ENCODE peak calls at places on chromosomes 11 and 22, in seven cellular contexts. X is astrocyte of the cerebellum, C is neural progenitor cell, B is cardiac muscle cell, E is mucosa of descending colon, T is dorsolateral prefrontal cortex, M is DND-41. F is an unnamed sample.

GRCh38 chr22:47232753-47233152 is 470.3 kb downstream of the TBC1D22A start:
- DNase-seq in B (no peak), M (no peak), X (no peak), T (no peak), C (no peak), E (no peak), F (no peak)

GRCh38 chr11:57434640-57435546 is 8.0 kb upstream of the SLC43A3 start:
- DNase-seq in B (peak), C (no peak), M (no peak), T (no peak), E (no peak), X (peak), F (no peak)

GRCh38 chr11:723120-723883 is 17.3 kb downstream of the EPS8L2 start:
- DNase-seq in E (no peak), C (peak), T (no peak), X (peak), B (peak), M (peak), F (peak)

GRCh38 chr22:37633082-37633692 is 6.3 kb upstream of the SH3BP1 start:
- DNase-seq in B (peak), C (no peak), T (no peak), M (no peak), X (no peak), E (no peak), F (peak)

GRCh38 chr11:125886997-125887372 is 483 bp upstream of the HYLS1 start:
- DNase-seq in T (no peak), E (peak), M (peak), B (peak), C (no peak), X (no peak), F (peak)

GRCh38 chr11:78940500-78941225 is 366.0 kb upstream of the NARS2 start:
- DNase-seq in C (peak), X (no peak), M (no peak), E (no peak), B (no peak), T (no peak), F (no peak)

GRCh38 chr11:108817971-108818370 is 153.1 kb downstream of the DDX10 start:
- DNase-seq in T (no peak), E (no peak), B (no peak), M (no peak), X (no peak), C (no peak), F (no peak)

GRCh38 chr22:49812838-49813237 is 14.8 kb downstream of the BRD1 start:
- DNase-seq in B (peak), M (no peak), E (no peak), T (no peak), X (no peak), C (no peak), F (no peak)

GRCh38 chr11:6686006-6686405 is 2.9 kb upstream of the MRPL17 start:
- DNase-seq in B (no peak), C (no peak), X (no peak), T (no peak), M (no peak), E (no peak), F (no peak)

GRCh38 chr11:68803766-68804165 is 38.0 kb downstream of the CPT1A start:
- DNase-seq in E (no peak), B (no peak), C (no peak), X (no peak), M (no peak), T (no peak), F (no peak)

GRCh38 chr22:36826262-36826661 is 9.4 kb upstream of the PVALB start:
- DNase-seq in M (no peak), X (no peak), T (no peak), C (no peak), B (no peak), E (no peak), F (no peak)

GRCh38 chr11:69977951-69978350 is 100.2 kb upstream of the ANO1 start:
- DNase-seq in X (no peak), B (no peak), T (no peak), C (no peak), M (no peak), E (no peak), F (no peak)

GRCh38 chr11:30258679-30259078 is 27.9 kb downstream of the FSHB start:
- DNase-seq in B (no peak), E (no peak), X (peak), C (no peak), T (no peak), M (no peak), F (no peak)

GRCh38 chr11:6618117-6619020 is 853 bp downstream of the TPP1 start:
- DNase-seq in M (no peak), X (peak), C (no peak), B (peak), T (no peak), E (peak), F (peak)

GRCh38 chr11:68593441-68593840 is 90.9 kb upstream of the GAL start:
- DNase-seq in T (no peak), B (no peak), M (no peak), E (no peak), C (no peak), X (no peak), F (no peak)

GRCh38 chr11:108873305-108873704 is 208.4 kb downstream of the DDX10 start:
- DNase-seq in M (no peak), B (peak), X (no peak), E (no peak), T (no peak), C (no peak), F (no peak)

GRCh38 chr11:107619926-107620325 is 29.0 kb downstream of the ELMOD1 start:
- DNase-seq in M (no peak), E (no peak), C (no peak), X (peak), T (no peak), B (no peak), F (no peak)

GRCh38 chr11:71451596-71452353 is 1.2 kb upstream of the NADSYN1 start:
- DNase-seq in X (no peak), B (no peak), E (peak), M (peak), C (peak), T (no peak), F (peak)

GRCh38 chr11:32939046-32939445 is 46.4 kb downstream of the QSER1 start:
- DNase-seq in C (no peak), T (no peak), B (no peak), M (no peak), E (no peak), X (no peak), F (peak)

GRCh38 chr11:115618428-115618827 is 114.2 kb upstream of the CADM1 start:
- DNase-seq in X (no peak), C (no peak), M (no peak), T (no peak), E (no peak), B (peak), F (no peak)

GRCh38 chr11:116540019-116540418 is 232.8 kb downstream of the BUD13 start:
- DNase-seq in E (no peak), T (no peak), B (no peak), X (no peak), M (no peak), C (no peak), F (no peak)

GRCh38 chr22:36816635-36817428 is at the start of gene PVALB:
- DNase-seq in X (no peak), B (peak), M (no peak), E (no peak), T (no peak), C (peak), F (no peak)

GRCh38 chr11:132586801-132587200 is 945.5 kb downstream of the OPCML start:
- DNase-seq in C (no peak), T (no peak), E (no peak), X (peak), M (no peak), B (peak), F (no peak)

GRCh38 chr11:16775604-16776283 is 37.3 kb downstream of the C11orf58 start:
- DNase-seq in T (no peak), B (no peak), X (no peak), C (no peak), E (no peak), M (no peak), F (no peak)

GRCh38 chr11:66335531-66336233 is 552 bp downstream of the RIN1 start:
- DNase-seq in T (no peak), C (peak), B (peak), E (peak), X (no peak), M (no peak), F (no peak)

GRCh38 chr11:17389205-17389956 is 922 bp upstream of the KCNJ11 start:
- DNase-seq in M (peak), X (no peak), B (peak), E (peak), C (peak), T (peak), F (peak)

DNA sequence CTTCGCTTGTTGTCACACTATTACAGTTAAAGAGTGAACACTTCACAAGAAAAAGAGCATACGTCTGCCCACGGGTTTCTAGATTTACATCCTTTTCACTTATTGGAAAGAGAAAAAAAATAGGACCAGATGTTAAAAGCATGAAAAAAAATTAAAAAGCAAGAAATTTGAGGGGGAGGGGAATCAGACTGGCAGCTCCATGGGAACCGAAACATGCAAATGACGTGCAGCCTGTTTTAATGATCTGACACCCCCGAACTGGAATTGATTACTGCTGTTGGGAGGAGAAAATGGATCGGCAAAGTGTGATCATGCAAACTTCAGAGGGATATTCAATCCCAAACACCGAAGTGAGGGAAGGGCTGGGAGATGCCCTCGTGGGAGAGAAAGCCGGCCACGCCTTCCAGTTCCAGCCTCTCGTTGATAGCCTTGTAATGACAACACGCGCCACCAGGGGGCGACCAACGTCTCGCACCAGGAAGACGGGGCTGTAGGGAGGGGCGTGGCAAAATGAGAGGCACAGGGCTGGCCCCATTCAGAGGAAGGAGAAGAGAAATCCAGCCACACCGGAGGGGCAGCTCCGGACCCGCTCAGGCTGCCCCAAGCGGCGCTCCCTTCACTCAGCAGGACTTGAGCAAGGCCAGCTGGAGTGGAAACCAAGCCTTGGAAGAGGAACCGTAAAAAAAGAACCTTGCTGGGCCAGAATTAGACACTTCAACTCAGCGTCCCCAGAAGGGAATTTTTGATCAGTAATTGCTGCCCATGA is 53.8 kb upstream of the SYT13 start:
- DNase-seq in M (peak), E (peak), B (peak), C (peak), T (peak), X (peak), F (peak)
- H3K4me3 ChIP-seq in M (no peak), E (no peak), B (no peak), C (no peak), T (peak), X (no peak), F (peak)

DNA sequence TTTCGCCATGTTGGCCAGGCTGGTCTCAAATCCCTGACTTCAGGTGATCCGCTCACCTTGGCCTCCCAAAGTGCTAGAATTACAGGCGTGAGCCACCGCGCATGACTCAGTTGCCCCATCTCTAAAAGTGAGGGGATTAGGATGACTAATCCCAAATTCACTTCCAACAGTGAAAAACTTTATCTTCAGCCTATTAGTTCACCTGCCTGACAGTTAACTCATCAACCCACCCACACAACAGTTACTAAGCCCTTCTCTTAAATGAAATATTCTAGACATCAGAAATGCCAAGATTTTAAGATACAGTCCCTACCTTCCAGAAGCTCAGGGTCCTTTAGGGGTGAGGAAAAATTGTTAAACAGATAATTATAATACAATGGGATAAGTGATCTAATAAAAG is 2.0 kb upstream of the ANKRD42 start:
- DNase-seq in E (no peak), B (no peak), M (no peak), T (no peak), C (no peak), X (no peak), F (no peak)
- TF ChIP-seq CTCF in E (no peak), B (no peak), M (no peak), T (no peak), C (no peak), X (no peak), F (no peak)

GRCh38 chr11:64752106-64752970 is 7.4 kb downstream of the PYGM start:
- DNase-seq in T (no peak), E (no peak), C (no peak), X (no peak), M (no peak), B (no peak), F (no peak)

GRCh38 chr11:64753019-64753379 is 6.8 kb downstream of the PYGM start:
- DNase-seq in B (no peak), E (no peak), C (no peak), X (no peak), T (no peak), M (no peak), F (no peak)

GRCh38 chr11:64751136-64751535 is 7.2 kb upstream of the RASGRP2 start:
- DNase-seq in B (no peak), X (no peak), C (no peak), E (no peak), M (no peak), T (no peak), F (no peak)

GRCh38 chr11:64750361-64751054 is 6.6 kb upstream of the RASGRP2 start:
- DNase-seq in T (no peak), E (no peak), X (no peak), B (no peak), M (no peak), C (no peak), F (no peak)

GRCh38 chr11:64751580-64751979 is 7.6 kb upstream of the RASGRP2 start:
- DNase-seq in T (no peak), M (no peak), B (no peak), C (no peak), X (no peak), E (no peak), F (no peak)
- H3K4me3 ChIP-seq in T (no peak), M (no peak), B (no peak), C (no peak), X (no peak), E (no peak), F (no peak)

DNA sequence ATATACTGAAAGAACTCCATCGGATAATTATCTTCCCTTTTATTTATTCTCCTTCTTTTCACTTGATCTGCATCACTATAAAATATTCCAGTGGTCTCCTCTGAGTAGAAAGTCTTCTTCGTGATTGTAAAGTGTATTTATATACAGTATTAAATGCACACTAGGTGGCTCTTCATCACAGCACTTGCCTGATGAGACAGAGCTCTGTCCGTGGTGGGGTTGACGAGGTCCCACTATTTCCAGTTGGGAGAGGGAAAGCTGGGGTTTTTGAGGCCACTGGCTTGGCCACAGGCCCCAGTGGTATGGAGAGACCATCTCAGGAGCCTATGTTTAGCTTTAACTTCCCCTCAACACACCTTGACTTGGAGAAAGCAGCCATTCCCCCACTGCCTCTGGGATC is 31.6 kb upstream of the ZBTB16 start:
- DNase-seq in M (no peak), C (no peak), E (no peak), B (peak), X (no peak), T (no peak), F (no peak)
- TF ChIP-seq CTCF in M (no peak), C (no peak), E (no peak), B (peak), X (peak), T (peak), F (no peak)

DNA sequence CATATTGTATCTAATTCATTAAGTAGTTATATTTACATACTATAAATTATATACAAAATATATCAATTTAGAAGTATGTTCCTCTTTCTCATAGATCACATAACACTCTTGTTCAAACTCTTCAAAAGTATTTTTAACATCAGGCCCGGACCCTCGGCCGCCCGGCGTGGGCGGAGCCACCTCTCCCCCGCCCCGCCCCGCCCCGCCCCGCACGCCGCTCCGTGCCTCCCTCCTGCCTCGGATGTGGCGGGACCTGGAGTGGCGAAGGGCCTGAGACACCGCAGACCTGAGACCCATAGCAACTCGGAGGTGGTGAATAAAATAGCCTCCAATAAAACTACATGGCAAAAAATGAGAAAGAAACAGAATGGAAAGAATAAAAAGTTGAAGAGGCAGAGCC is 105.9 kb upstream of the BDNF start:
- DNase-seq in E (no peak), X (no peak), B (no peak), M (no peak), C (peak), T (no peak), F (no peak)
- H3K4me3 ChIP-seq in E (no peak), X (no peak), B (no peak), M (no peak), C (no peak), T (no peak), F (no peak)

GRCh38 chr11:112345708-112346107 is 85.0 kb upstream of the PLET1 start:
- DNase-seq in T (no peak), B (no peak), E (no peak), M (peak), X (no peak), C (peak), F (no peak)
- TF ChIP-seq CTCF in T (no peak), B (peak), E (no peak), M (peak), X (no peak), C (peak), F (no peak)

GRCh38 chr11:80505771-80506170 is 1064.9 kb upstream of the TENM4 start:
- DNase-seq in M (no peak), X (no peak), B (no peak), E (no peak), T (no peak), C (no peak), F (peak)

GRCh38 chr11:80503990-80504389 is 1063.2 kb upstream of the TENM4 start:
- DNase-seq in B (no peak), C (no peak), T (no peak), X (no peak), E (no peak), M (no peak), F (no peak)

GRCh38 chr11:80502511-80502910 is 1061.7 kb upstream of the TENM4 start:
- DNase-seq in T (no peak), X (no peak), M (no peak), E (no peak), B (no peak), C (peak), F (no peak)
- H3K4me3 ChIP-seq in T (no peak), X (no peak), M (no peak), E (no peak), B (no peak), C (no peak), F (no peak)

GRCh38 chr22:20606784-20607128 is 99.3 kb downstream of the MED15 start:
- DNase-seq in X (no peak), B (no peak), T (no peak), M (no peak), E (no peak), C (no peak), F (no peak)

GRCh38 chr22:20605328-20605727 is 97.9 kb downstream of the MED15 start:
- DNase-seq in B (no peak), X (no peak), T (no peak), M (no peak), E (no peak), C (no peak), F (no peak)

GRCh38 chr22:20606041-20606783 is 98.8 kb downstream of the MED15 start:
- DNase-seq in B (peak), M (peak), T (no peak), C (peak), X (peak), E (peak), F (peak)

GRCh38 chr22:20604092-20604747 is 96.8 kb downstream of the MED15 start:
- DNase-seq in E (no peak), X (no peak), C (no peak), T (no peak), B (no peak), M (no peak), F (no peak)

GRCh38 chr22:20604776-20605221 is 97.4 kb downstream of the MED15 start:
- DNase-seq in C (no peak), E (no peak), M (no peak), B (no peak), X (no peak), T (no peak), F (no peak)
- TF ChIP-seq CTCF in C (no peak), E (no peak), M (no peak), B (no peak), X (no peak), T (no peak), F (no peak)

F was measured in GM12865.